ENCODE peak calls at places on chromosomes 1 and 21, in nine cellular contexts. O is amniotic stem cell; E is left lobe of liver; J is NCI-H345; S is activated T-helper 1 cell treated with Interleukin-2 at 50 U/mL for 16 hours; P is COR-L47; X is RCC 7860; Q is lung; T is activated CD8-positive, alpha-beta memory T cell treated with anti-CD3 and anti-CD28 coated beads, Interleukin-2, amount 10 ng/mL, durations not matched to agents 7 days and 5 days. I is an unnamed sample.

GRCh38 chr1:204032642-204033235 is 40.2 kb upstream of the SOX13 start:
- DNase-seq in S (no peak), O (no peak), P (no peak), J (peak; percentile 6), Q (no peak), E (no peak), T (no peak), X (no peak), I (no peak)

GRCh38 chr1:209633335-209633997 is 18.8 kb downstream of the LAMB3 start:
- DNase-seq in X (peak; percentile 97), E (no peak), P (no peak), J (no peak), T (no peak), S (no peak), Q (no peak), O (no peak), I (no peak)

GRCh38 chr1:26288311-26288941 is 8.5 kb downstream of the SH3BGRL3 start:
- DNase-seq in Q (no peak), S (peak; percentile 45), T (peak; percentile 89), X (peak; percentile 40), J (no peak), P (no peak), E (no peak), O (no peak), I (no peak)

GRCh38 chr1:241482761-241483250 is 36.7 kb downstream of the FH start:
- DNase-seq in E (no peak), S (no peak), Q (no peak), P (no peak), J (no peak), T (no peak), X (peak; percentile 92), O (peak; percentile 26), I (no peak)

GRCh38 chr1:41496080-41497055 is 11.9 kb upstream of the EDN2 start:
- DNase-seq in T (peak; percentile 64), O (peak; percentile 54), E (peak; percentile 64), Q (peak; percentile 87), J (no peak), X (peak; percentile 71), P (no peak), S (no peak), I (no peak)

GRCh38 chr1:219666242-219666641 is 53.3 kb upstream of the ZC3H11B start:
- DNase-seq in S (no peak), O (no peak), T (no peak), X (no peak), E (peak; percentile 69), P (no peak), J (no peak), Q (no peak), I (no peak)

GRCh38 chr1:51627672-51628071 is 10.8 kb downstream of the OSBPL9 start:
- DNase-seq in O (peak; percentile 5), T (no peak), J (peak; percentile 3), X (no peak), S (no peak), P (peak; percentile 25), Q (no peak), E (no peak), I (no peak)

GRCh38 chr1:35702540-35702939 is 16.1 kb downstream of the C1orf216 start:
- DNase-seq in J (no peak), S (no peak), O (no peak), X (no peak), P (no peak), Q (no peak), T (no peak), E (no peak), I (no peak)

GRCh38 chr1:109243221-109243620 is 6.1 kb upstream of the CELSR2 start:
- DNase-seq in Q (no peak), O (no peak), X (no peak), J (no peak), P (no peak), S (no peak), E (peak; percentile 0), T (no peak), I (no peak)

GRCh38 chr21:42063206-42063577 is 7.9 kb upstream of the UMODL1 start:
- DNase-seq in T (no peak), S (no peak), P (no peak), E (no peak), J (peak; percentile 93), X (no peak), O (no peak), Q (peak; percentile 72), I (peak; percentile 36)

GRCh38 chr1:204583909-204584632 is 67.9 kb downstream of the MDM4 start:
- DNase-seq in E (no peak), T (no peak), Q (no peak), S (no peak), P (peak; percentile 34), X (no peak), O (no peak), J (peak; percentile 85), I (no peak)

GRCh38 chr21:38699048-38699447 is 106.7 kb upstream of the ETS2 start:
- DNase-seq in O (no peak), E (no peak), T (no peak), X (no peak), J (no peak), S (no peak), Q (no peak), P (no peak), I (no peak)

GRCh38 chr1:201880928-201881571 is 7.6 kb upstream of the SHISA4 start:
- DNase-seq in J (no peak), E (peak; percentile 11), T (peak; percentile 14), X (no peak), Q (no peak), P (no peak), S (no peak), O (no peak), I (no peak)

GRCh38 chr1:55055084-55055882 is 15.9 kb downstream of the PCSK9 start:
- DNase-seq in E (peak; percentile 69), P (no peak), S (no peak), Q (no peak), J (no peak), T (no peak), O (no peak), X (no peak), I (no peak)

GRCh38 chr1:202285908-202286307 is 55.8 kb downstream of the UBE2T start:
- DNase-seq in P (no peak), T (no peak), J (no peak), S (no peak), Q (no peak), X (no peak), E (no peak), O (no peak), I (no peak)

GRCh38 chr1:224609333-224609732 is 6.8 kb upstream of the CNIH3 start:
- DNase-seq in O (no peak), T (no peak), S (no peak), J (no peak), E (no peak), P (no peak), X (no peak), Q (no peak), I (no peak)

GRCh38 chr1:234856719-234857310 is 246.8 kb upstream of the IRF2BP2 start:
- DNase-seq in J (no peak), O (no peak), P (no peak), T (no peak), E (no peak), S (no peak), Q (no peak), X (no peak), I (no peak)

GRCh38 chr1:66527688-66528087 is 6.3 kb upstream of the SGIP1 start:
- DNase-seq in E (no peak), T (no peak), O (no peak), P (no peak), Q (no peak), J (no peak), X (no peak), S (no peak), I (no peak)

GRCh38 chr1:83813571-83813970 is 185.4 kb downstream of the TTLL7 start:
- DNase-seq in J (no peak), X (no peak), O (no peak), P (no peak), Q (no peak), E (no peak), T (no peak), S (no peak), I (no peak)

GRCh38 chr1:177385760-177386698 is 215.3 kb downstream of the BRINP2 start:
- DNase-seq in E (no peak), O (no peak), X (no peak), T (no peak), Q (no peak), P (peak; percentile 26), J (no peak), S (no peak), I (no peak)

GRCh38 chr1:45018599-45019230 is 6.7 kb downstream of the UROD start:
- DNase-seq in S (peak; percentile 17), Q (peak; percentile 72), T (peak; percentile 67), E (peak; percentile 72), P (peak; percentile 23), X (peak; percentile 38), J (peak; percentile 45), O (peak; percentile 11), I (peak; percentile 75)

GRCh38 chr1:58883037-58883887 is 99.4 kb upstream of the JUN start:
- DNase-seq in E (peak; percentile 82), P (no peak), J (peak; percentile 48), X (peak; percentile 97), Q (peak; percentile 80), O (peak; percentile 26), S (no peak), T (no peak), I (no peak)

GRCh38 chr1:53272349-53272748 is 34.0 kb upstream of the MAGOH start:
- DNase-seq in X (no peak), S (no peak), E (no peak), P (no peak), Q (no peak), T (no peak), O (no peak), J (no peak), I (no peak)

GRCh38 chr1:119713538-119714456 is 2.1 kb downstream of the PHGDH start:
- DNase-seq in X (no peak), S (no peak), E (no peak), P (peak; percentile 53), Q (no peak), T (no peak), O (no peak), J (peak; percentile 51), I (no peak)

GRCh38 chr1:23522244-23523013 is 8.6 kb downstream of the E2F2 start:
- DNase-seq in J (no peak), E (no peak), Q (no peak), O (no peak), T (no peak), S (no peak), X (no peak), P (no peak), I (no peak)

GRCh38 chr1:179921981-179922380 is 32.6 kb upstream of the CEP350 start:
- DNase-seq in E (no peak), T (no peak), O (no peak), J (no peak), P (no peak), Q (no peak), S (no peak), X (no peak), I (no peak)

GRCh38 chr21:45341779-45342178 is 54.1 kb upstream of the POFUT2 start:
- DNase-seq in E (no peak), O (no peak), X (no peak), Q (no peak), J (peak; percentile 92), P (peak; percentile 86), T (no peak), S (no peak), I (no peak)

GRCh38 chr1:119787776-119788175 is 19.1 kb upstream of the HMGCS2 start:
- DNase-seq in S (no peak), E (no peak), Q (no peak), T (no peak), J (no peak), P (no peak), X (no peak), O (no peak), I (no peak)

GRCh38 chr1:44740179-44740617 is 561 bp downstream of the KIF2C start:
- DNase-seq in T (no peak), Q (no peak), X (no peak), P (no peak), O (no peak), J (no peak), S (no peak), E (no peak), I (no peak)

I was measured in T-helper 2 cell.